ENCODE peak calls at places on chromosomes 4 and X, in four cellular contexts. D, H, T and G are unnamed samples.

GRCh38 chr4:130849985-130850632 is 1754.2 kb downstream of the C4orf33 start:
- DNase-seq in D (no peak), H (no peak), T (no peak), G (no peak)

GRCh38 chr4:106494066-106494465 is 125.5 kb upstream of the GIMD1 start:
- DNase-seq in D (no peak), H (no peak), T (peak), G (no peak)

GRCh38 chr4:69194166-69194565 is 20.4 kb downstream of the UGT2B11 start:
- DNase-seq in D (no peak), H (no peak), T (no peak), G (no peak)

GRCh38 chr4:128600996-128601857 is 208.3 kb upstream of the JADE1 start:
- DNase-seq in D (no peak), H (no peak), T (peak), G (no peak)

GRCh38 chr4:107247738-107248137 is 211.6 kb upstream of the DKK2 start:
- DNase-seq in D (no peak), H (no peak), T (peak), G (no peak)

GRCh38 chr4:3267576-3268394 is 18.8 kb downstream of the MSANTD1 start:
- DNase-seq in D (no peak), H (no peak), T (no peak), G (no peak)

GRCh38 chr4:25795566-25796454 is 67.0 kb downstream of the SEL1L3 start:
- DNase-seq in D (no peak), H (no peak), T (peak), G (no peak)

GRCh38 chr4:81353861-81354260 is 117.8 kb downstream of the RASGEF1B start:
- DNase-seq in D (no peak), H (no peak), T (no peak), G (no peak)

GRCh38 chr4:13484749-13485345 is 707 bp upstream of the RAB28 start:
- DNase-seq in D (no peak), H (no peak), T (peak), G (no peak)

GRCh38 chrX:97876697-97877407 is 993.1 kb downstream of the RPA4 start:
- DNase-seq in D (no peak), H (no peak), T (peak), G (no peak)

GRCh38 chrX:109940411-109940810 is 62.5 kb upstream of the TMEM164 start:
- DNase-seq in D (no peak), H (no peak), T (no peak), G (no peak)

GRCh38 chr4:7727727-7728126 is 211.9 kb downstream of the AFAP1 start:
- DNase-seq in D (no peak), H (no peak), T (no peak), G (no peak)

GRCh38 chr4:3475713-3476260 is 12.7 kb downstream of the DOK7 start:
- DNase-seq in D (no peak), H (no peak), T (no peak), G (no peak)

GRCh38 chr4:126973201-126973600 is 659.6 kb upstream of the INTU start:
- DNase-seq in D (no peak), H (no peak), T (no peak), G (no peak)

GRCh38 chrX:49262603-49263002 is 1.9 kb downstream of the FOXP3 start:
- DNase-seq in D (no peak), H (no peak), T (no peak), G (no peak)

GRCh38 chr4:183515411-183515810 is 10.6 kb downstream of the ING2 start:
- DNase-seq in D (no peak), H (no peak), T (no peak), G (no peak)

GRCh38 chr4:48315728-48316630 is 25.4 kb upstream of the SLAIN2 start:
- DNase-seq in D (no peak), H (no peak), T (no peak), G (no peak)

GRCh38 chrX:140799216-140799615 is 89.7 kb downstream of the LINC00632 start:
- DNase-seq in D (no peak), H (no peak), T (no peak), G (no peak)

GRCh38 chr4:59869056-59869455 is 1331.1 kb upstream of the ADGRL3 start:
- DNase-seq in D (no peak), H (no peak), T (no peak), G (no peak)

GRCh38 chr4:3226467-3226866 is 22.5 kb upstream of the MSANTD1 start:
- DNase-seq in D (peak), H (no peak), T (no peak), G (no peak)

GRCh38 chrX:25721564-25721963 is 416.6 kb upstream of the MAGEB18 start:
- DNase-seq in D (no peak), H (no peak), T (no peak), G (no peak)